ENCODE peak calls at places on chromosomes 5 and 9, in eight cellular contexts. P is activated T-cell treated with anti-CD3 and anti-CD28 coated beads for 1 hour; O is adipocyte; V is CD4-positive, CD25-positive, alpha-beta regulatory T cell; S is amygdala; D is SHP77; E is activated CD4-positive, CD25-positive, alpha-beta regulatory T cell treated with anti-CD3 and anti-CD28 coated beads, Interleukin-2, amount 50 U/mL, for 72 hours; K is IMR-90. X is an unnamed sample.

GRCh38 chr9:76297721-76298239 is 96.4 kb downstream of the RFK start:
- DNase-seq in O (peak), S (no peak), V (no peak), P (no peak), K (peak), D (no peak), E (no peak), X (no peak)

GRCh38 chr5:122183098-122183794 is 53.9 kb downstream of the ZNF474 start:
- DNase-seq in E (no peak), V (no peak), D (no peak), S (no peak), P (no peak), O (peak), K (peak), X (no peak)

GRCh38 chr9:84917366-84918063 is 248.0 kb downstream of the NTRK2 start:
- DNase-seq in S (no peak), O (no peak), K (no peak), P (no peak), E (no peak), D (no peak), V (no peak), X (no peak)

GRCh38 chr9:98021306-98022040 is 35.1 kb upstream of the NANS start:
- DNase-seq in P (no peak), E (no peak), D (no peak), K (no peak), S (no peak), O (no peak), V (no peak), X (no peak)

GRCh38 chr9:4614627-4615026 is 47.5 kb upstream of the PLPP6 start:
- DNase-seq in E (no peak), K (no peak), P (no peak), D (no peak), S (no peak), V (no peak), O (no peak), X (no peak)

GRCh38 chr9:22010881-22011625 is 1.9 kb upstream of the CDKN2B start:
- DNase-seq in S (no peak), V (no peak), O (peak), P (no peak), K (peak), E (no peak), D (no peak), X (no peak)

GRCh38 chr5:67577424-67577823 is 380.8 kb upstream of the CD180 start:
- DNase-seq in V (no peak), S (no peak), P (no peak), E (no peak), K (peak), D (no peak), O (peak), X (no peak)

GRCh38 chr5:139686356-139686918 is 38.3 kb downstream of the CXXC5 start:
- DNase-seq in E (no peak), K (no peak), V (no peak), S (no peak), P (no peak), O (no peak), D (no peak), X (no peak)

GRCh38 chr5:61790678-61791077 is 458.6 kb downstream of the ZSWIM6 start:
- DNase-seq in K (no peak), P (no peak), V (no peak), E (no peak), D (peak), O (no peak), S (no peak), X (no peak)

GRCh38 chr5:128053291-128053954 is 30.1 kb upstream of the SLC12A2 start:
- DNase-seq in V (no peak), E (no peak), K (peak), P (no peak), S (no peak), D (no peak), O (peak), X (no peak)

GRCh38 chr5:151182976-151183375 is 25.4 kb upstream of the ANXA6 start:
- DNase-seq in S (no peak), E (no peak), O (no peak), D (no peak), K (no peak), V (no peak), P (no peak), X (no peak)

GRCh38 chr5:78369680-78370079 is 9.3 kb downstream of the SCAMP1 start:
- DNase-seq in D (no peak), K (no peak), O (no peak), P (no peak), E (no peak), S (no peak), V (no peak), X (no peak)

GRCh38 chr9:130364619-130365322 is 80.0 kb upstream of the ASS1 start:
- DNase-seq in K (no peak), S (no peak), P (no peak), V (no peak), D (no peak), E (no peak), O (no peak), X (no peak)

GRCh38 chr5:149931992-149932436 is 12.6 kb downstream of the PDE6A start:
- DNase-seq in S (no peak), O (no peak), E (no peak), K (no peak), P (no peak), D (peak), V (no peak), X (no peak)

GRCh38 chr5:163815240-163815791 is 309.9 kb downstream of the MAT2B start:
- DNase-seq in D (no peak), O (no peak), K (peak), V (no peak), E (no peak), P (no peak), S (no peak), X (no peak)

GRCh38 chr9:135968083-135968476 is 6.9 kb upstream of the UBAC1 start:
- DNase-seq in E (no peak), V (no peak), P (no peak), K (no peak), D (no peak), O (no peak), S (no peak), X (no peak)

GRCh38 chr9:127874301-127875216 is 2.9 kb downstream of the AK1 start:
- DNase-seq in K (no peak), S (no peak), V (no peak), E (no peak), D (no peak), P (no peak), O (no peak), X (no peak)

X was measured in immature natural killer cell.